ENCODE peak calls at places on chromosomes 13 and 19, in four cellular contexts. D, A, U and W are unnamed samples.

GRCh38 chr13:34458756-34459462 is 483.2 kb upstream of the NBEA start:
- DNase-seq in D (no peak), U (peak; percentile 21), A (peak; percentile 74), W (no peak)

GRCh38 chr19:45899919-45900589 is 2.4 kb downstream of the MYPOP start:
- DNase-seq in D (no peak), U (no peak), A (no peak), W (no peak)

GRCh38 chr19:33399081-33399744 is 25.7 kb downstream of the CEBPG start:
- DNase-seq in U (no peak), A (no peak), D (no peak), W (no peak)

GRCh38 chr13:36555151-36555986 is 118.5 kb upstream of the SERTM1 start:
- DNase-seq in A (no peak), U (no peak), D (no peak), W (no peak)

GRCh38 chr13:30567072-30567471 is 50.6 kb upstream of the USPL1 start:
- DNase-seq in U (no peak), D (no peak), A (no peak), W (no peak)

GRCh38 chr19:23560051-23560450 is 127.0 kb downstream of the ZNF675 start:
- DNase-seq in D (no peak), A (no peak), U (no peak), W (no peak)

GRCh38 chr13:68030152-68030809 is 800.1 kb upstream of the PCDH9 start:
- DNase-seq in D (no peak), U (no peak), A (no peak), W (no peak)

GRCh38 chr19:11288349-11288748 is 7.6 kb upstream of the TSPAN16 start:
- DNase-seq in A (peak; percentile 50), D (no peak), U (peak; percentile 57), W (no peak)

GRCh38 chr13:90105881-90106496 is 1241.5 kb upstream of the MIR17HG start:
- DNase-seq in D (no peak), U (peak; percentile 78), A (peak; percentile 20), W (peak; percentile 82)

GRCh38 chr13:36175621-36176020 is 38.7 kb downstream of the SOHLH2 start:
- DNase-seq in D (no peak), A (no peak), U (no peak), W (no peak)